ENCODE peak calls at places on chromosomes 2 and 18, in four cellular contexts. G is stimulated activated CD8-positive, alpha-beta memory T cell treated with anti-CD3 and anti-CD28 coated beads, Interleukin-4, amount 100 ng/mL, for 24 hours; A is T-helper 9 cell; W is A549. P is an unnamed sample.

GRCh38 chr18:38644875-38645641 is 1079.5 kb upstream of the CELF4 start:
- DNase-seq in G (no peak), A (no peak), W (no peak), P (no peak)

GRCh38 chr2:182456784-182457183 is 29.9 kb upstream of the PDE1A start:
- DNase-seq in G (no peak), A (no peak), W (no peak), P (no peak)

GRCh38 chr2:240435955-240436625 is 627 bp downstream of the GPC1 start:
- DNase-seq in G (no peak), A (no peak), W (no peak), P (no peak)

GRCh38 chr2:289362-290089 is 1.6 kb upstream of the ALKAL2 start:
- DNase-seq in G (no peak), A (no peak), W (no peak), P (no peak)

GRCh38 chr18:28457784-28458183 is 280.9 kb upstream of the CDH2 start:
- DNase-seq in G (no peak), A (no peak), W (no peak), P (no peak)

GRCh38 chr2:80348953-80349352 is 44.4 kb upstream of the LRRTM1 start:
- DNase-seq in G (no peak), A (no peak), W (no peak), P (no peak)

GRCh38 chr2:54306561-54306960 is 50.5 kb upstream of the TSPYL6 start:
- DNase-seq in G (no peak), A (no peak), W (no peak), P (no peak)

GRCh38 chr2:43280994-43281393 is 54.6 kb upstream of the ZFP36L2 start:
- DNase-seq in G (no peak), A (no peak), W (no peak), P (no peak)

GRCh38 chr18:62279561-62279960 is 45.5 kb upstream of the TNFRSF11A start:
- DNase-seq in G (no peak), A (no peak), W (no peak), P (no peak)

GRCh38 chr18:49548266-49548665 is 13.6 kb upstream of the LIPG start:
- DNase-seq in G (no peak), A (no peak), W (no peak), P (no peak)

GRCh38 chr2:222752731-222753130 is 81.3 kb downstream of the MOGAT1 start:
- DNase-seq in G (no peak), A (no peak), W (no peak), P (no peak)

GRCh38 chr2:230434677-230435324 is 18.8 kb downstream of the SP100 start:
- DNase-seq in G (no peak), A (no peak), W (no peak), P (no peak)

GRCh38 chr2:3464401-3465005 is 54.8 kb downstream of the ADI1 start:
- DNase-seq in G (no peak), A (no peak), W (no peak), P (no peak)

GRCh38 chr2:170822885-170823799 is 6.5 kb downstream of the GAD1 start:
- DNase-seq in G (no peak), A (no peak), W (no peak), P (no peak)

GRCh38 chr2:115162454-115163293 is 720.2 kb downstream of the DPP10 start:
- DNase-seq in G (no peak), A (no peak), W (no peak), P (no peak)

GRCh38 chr2:3487931-3488554 is 31.3 kb downstream of the ADI1 start:
- DNase-seq in G (no peak), A (no peak), W (no peak), P (no peak)

GRCh38 chr2:222709191-222709891 is 37.9 kb downstream of the MOGAT1 start:
- DNase-seq in G (no peak), A (no peak), W (peak), P (no peak)

P was measured in stimulated activated effector memory CD8-positive, alpha-beta T cell treated with anti-CD3 and anti-CD28 coated beads, Interleukin-12 subunit alpha, Interleukin-12 subunit beta, amount 100 ng/mL, for 72 hours.